ENCODE peak calls at places on chromosomes 6 and 20, in ten cellular contexts. H is OCI-LY7; W is colonic mucosa; I is WERI-Rb-1; E is thyroid gland; O is A549; X is cardiac fibroblast; S is Jurkat, Clone E6-1; Y is choroid plexus epithelial cell; T is astrocyte. D is an unnamed sample.

GRCh38 chr6:17820055-17820454 is 113.3 kb upstream of the NUP153 start:
- DNase-seq in H (no peak), W (no peak), I (peak; percentile 29), E (no peak), O (peak; percentile 54), X (no peak), S (peak; percentile 9), Y (peak; percentile 23), T (no peak), D (peak; percentile 10)

GRCh38 chr6:141824258-141824795 is 308.4 kb upstream of the GJE1 start:
- DNase-seq in H (no peak), W (no peak), I (no peak), E (no peak), O (no peak), X (no peak), S (no peak), Y (peak; percentile 10), T (no peak), D (no peak)

GRCh38 chr6:128569737-128570438 is 49.5 kb upstream of the PTPRK start:
- DNase-seq in H (no peak), W (no peak), I (no peak), E (no peak), O (peak; percentile 59), X (peak; percentile 78), S (no peak), Y (peak; percentile 86), T (peak; percentile 88), D (peak; percentile 90)

GRCh38 chr6:19380287-19380686 is 456.9 kb upstream of the ID4 start:
- DNase-seq in H (no peak), W (no peak), I (no peak), E (no peak), O (no peak), X (peak; percentile 38), S (no peak), Y (peak; percentile 39), T (peak; percentile 40), D (peak; percentile 71)

GRCh38 chr6:45900808-45901752 is 114.6 kb downstream of the CLIC5 start:
- DNase-seq in H (no peak), W (no peak), I (no peak), E (no peak), O (no peak), X (peak; percentile 42), S (no peak), Y (peak; percentile 63), T (peak; percentile 36), D (peak; percentile 90)

GRCh38 chr20:571754-572331 is 28.3 kb upstream of the CSNK2A1 start:
- DNase-seq in H (no peak), W (peak; percentile 71), I (peak; percentile 91), E (peak; percentile 52), O (no peak), X (peak; percentile 62), S (no peak), Y (no peak), T (peak; percentile 8), D (peak; percentile 18)

GRCh38 chr6:24606200-24606599 is 39.8 kb downstream of the KIAA0319 start:
- DNase-seq in H (no peak), W (no peak), I (no peak), E (no peak), O (no peak), X (no peak), S (no peak), Y (no peak), T (no peak), D (no peak)

GRCh38 chr6:34143884-34144580 is 1.9 kb downstream of the GRM4 start:
- DNase-seq in H (peak; percentile 66), W (no peak), I (peak; percentile 97), E (peak; percentile 7), O (peak; percentile 58), X (no peak), S (no peak), Y (no peak), T (no peak), D (no peak)

GRCh38 chr20:44961868-44962267 is 1.7 kb upstream of the TOMM34 start:
- DNase-seq in H (no peak), W (no peak), I (no peak), E (no peak), O (no peak), X (no peak), S (no peak), Y (peak; percentile 35), T (peak; percentile 49), D (peak; percentile 84)

GRCh38 chr6:110714143-110714542 is 101.1 kb downstream of the CDK19 start:
- DNase-seq in H (peak; percentile 21), W (no peak), I (no peak), E (no peak), O (no peak), X (no peak), S (no peak), Y (peak; percentile 13), T (no peak), D (peak; percentile 44)

GRCh38 chr6:110723017-110723416 is 92.3 kb downstream of the CDK19 start:
- DNase-seq in H (no peak), W (no peak), I (no peak), E (no peak), O (no peak), X (no peak), S (no peak), Y (no peak), T (no peak), D (no peak)

DNA sequence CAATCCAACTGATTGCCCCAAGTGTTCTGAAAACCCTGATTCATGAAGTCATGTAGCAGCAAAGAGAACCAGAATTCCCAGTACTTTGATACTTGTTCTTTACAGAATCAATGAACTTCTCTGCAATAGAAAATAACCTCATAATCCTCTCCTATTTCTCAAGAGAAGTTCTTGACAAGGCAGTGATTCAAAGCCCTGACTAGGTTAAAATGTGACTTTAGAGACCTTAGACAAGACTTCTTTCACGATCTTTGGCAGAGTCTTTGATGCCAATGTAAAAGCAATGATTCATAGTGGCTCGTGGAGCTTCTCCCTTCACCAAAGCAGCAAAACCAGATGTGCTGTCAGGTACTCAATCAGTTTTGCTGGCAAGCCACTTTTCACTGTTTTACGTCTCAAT is 95.2 kb downstream of the CDK19 start:
- DNase-seq in H (no peak), W (no peak), I (no peak), E (no peak), O (no peak), X (no peak), S (no peak), Y (no peak), T (no peak), D (peak; percentile 40)
- H3K4me3 ChIP-seq in H (no peak overlapping the region), W (no peak overlapping the region), I (no peak overlapping the region), E (no peak overlapping the region), O (no peak overlapping the region), X (no peak overlapping the region), S (no peak overlapping the region), Y (no peak overlapping the region), T (no peak overlapping the region), D (no peak overlapping the region)

DNA sequence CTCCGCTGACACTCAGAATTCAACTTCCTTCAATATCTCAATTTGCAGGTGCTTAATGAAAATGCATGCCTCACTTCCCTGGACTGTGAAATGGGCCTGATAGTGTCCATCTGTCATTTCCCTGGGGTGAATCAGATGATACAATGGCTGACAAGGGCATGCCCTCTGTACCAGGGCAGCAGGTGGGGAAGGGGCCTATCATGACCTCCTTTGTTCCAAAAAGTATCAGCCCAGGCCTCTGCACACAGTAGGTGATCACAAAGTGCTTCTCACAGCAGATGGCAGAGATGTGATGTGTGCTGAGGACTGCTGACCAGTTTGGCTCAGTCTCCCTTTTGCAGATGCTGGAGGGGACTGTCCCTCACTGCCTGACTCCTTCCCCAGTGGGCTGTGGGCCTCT is 44.3 kb downstream of the DLGAP4 start:
- DNase-seq in H (no peak), W (no peak), I (no peak), E (no peak), O (no peak), X (no peak), S (no peak), Y (no peak), T (no peak), D (no peak)
- H3K4me3 ChIP-seq in H (no peak overlapping the region), W (no peak overlapping the region), I (no peak overlapping the region), E (no peak overlapping the region), O (no peak overlapping the region), X (no peak overlapping the region), S (no peak overlapping the region), Y (no peak overlapping the region), T (no peak overlapping the region), D (no peak overlapping the region)

GRCh38 chr6:145531032-145531431 is 204.3 kb downstream of the EPM2A start:
- DNase-seq in H (no peak), W (no peak), I (no peak), E (no peak), O (no peak), X (no peak), S (no peak), Y (no peak), T (no peak), D (no peak)

GRCh38 chr6:145530454-145530853 is 204.9 kb downstream of the EPM2A start:
- DNase-seq in H (no peak), W (no peak), I (no peak), E (no peak), O (no peak), X (no peak), S (no peak), Y (no peak), T (no peak), D (no peak)

GRCh38 chr6:145529582-145529981 is 205.7 kb downstream of the EPM2A start:
- DNase-seq in H (no peak), W (no peak), I (no peak), E (no peak), O (no peak), X (no peak), S (no peak), Y (no peak), T (no peak), D (no peak)

GRCh38 chr6:145532361-145532760 is 203.0 kb downstream of the EPM2A start:
- DNase-seq in H (no peak), W (no peak), I (no peak), E (no peak), O (no peak), X (no peak), S (no peak), Y (no peak), T (no peak), D (no peak)

DNA sequence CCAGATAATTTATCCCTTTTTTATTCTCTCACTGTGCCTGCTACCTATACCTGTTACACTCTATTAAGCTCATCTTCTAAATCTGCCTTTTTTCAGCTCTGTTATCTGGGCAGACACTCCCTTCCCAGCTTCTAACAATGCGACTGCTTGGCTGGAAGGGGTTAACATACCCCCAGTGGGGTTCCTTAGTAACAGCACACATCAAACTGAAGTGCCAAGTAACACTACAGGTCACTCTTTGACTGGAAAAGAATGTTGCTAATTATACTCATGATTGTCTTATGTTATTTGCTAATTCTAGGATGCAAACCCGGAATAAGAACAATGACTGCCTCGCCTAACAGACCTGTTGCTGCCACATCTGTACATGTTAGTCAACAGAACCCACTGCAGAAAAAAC is 203.5 kb downstream of the EPM2A start:
- DNase-seq in H (no peak), W (no peak), I (no peak), E (no peak), O (no peak), X (no peak), S (no peak), Y (no peak), T (no peak), D (no peak)
- H3K4me3 ChIP-seq in H (no peak overlapping the region), W (no peak overlapping the region), I (no peak overlapping the region), E (no peak overlapping the region), O (no peak overlapping the region), X (no peak overlapping the region), S (no peak overlapping the region), Y (no peak overlapping the region), T (no peak overlapping the region), D (no peak overlapping the region)

GRCh38 chr6:41318648-41319565 is 16.5 kb upstream of the NCR2 start:
- DNase-seq in H (peak; percentile 86), W (peak; percentile 75), I (peak; percentile 95), E (peak; percentile 93), O (peak; percentile 81), X (peak; percentile 80), S (peak; percentile 86), Y (peak; percentile 88), T (peak; percentile 45), D (peak; percentile 80)
- H3K4me3 ChIP-seq in H (peak overlapping the region; percentile 22), W (peak overlapping the region; percentile 12), I (peak overlapping the region; percentile 9), E (peak overlapping the region; percentile 9), O (peak overlapping the region; percentile 33), X (peak overlapping the region; percentile 26), S (peak overlapping the region; percentile 32), Y (peak overlapping the region; percentile 55), T (peak overlapping the region; percentile 49), D (no peak overlapping the region)

D was measured in fibroblast of mammary gland.